ENCODE peak calls at places on chromosomes 16 and 17, in nine cellular contexts. E, A, V, B, O, X, I, L and M are unnamed samples.

GRCh38 chr16:46757339-46758050 is 9.4 kb upstream of the MYLK3 start:
- DNase-seq in E (no peak), A (no peak), V (no peak), B (peak; percentile 13), O (no peak), X (no peak), I (peak; percentile 7), L (no peak), M (no peak)

GRCh38 chr17:5892897-5893656 is 177.1 kb upstream of the WSCD1 start:
- DNase-seq in E (no peak), A (no peak), V (no peak), B (peak; percentile 11), O (no peak), X (no peak), I (no peak), L (no peak), M (no peak)

GRCh38 chr17:80260791-80261158 is at the start of gene RNF213:
- DNase-seq in E (no peak), A (peak; percentile 66), V (peak; percentile 83), B (peak; percentile 40), O (no peak), X (no peak), I (no peak), L (no peak), M (no peak)

GRCh38 chr17:80316431-80316830 is 55.8 kb downstream of the RNF213 start:
- DNase-seq in E (no peak), A (no peak), V (peak; percentile 33), B (no peak), O (no peak), X (no peak), I (no peak), L (no peak), M (no peak)

GRCh38 chr16:68927016-68927415 is 83.7 kb downstream of the TANGO6 start:
- DNase-seq in E (no peak), A (no peak), V (no peak), B (no peak), O (no peak), X (no peak), I (no peak), L (no peak), M (no peak)

GRCh38 chr17:41665566-41666335 is 22.9 kb upstream of the EIF1 start:
- DNase-seq in E (peak; percentile 90), A (peak; percentile 93), V (peak; percentile 95), B (peak; percentile 77), O (peak; percentile 52), X (no peak), I (peak; percentile 74), L (no peak), M (no peak)

GRCh38 chr16:79897087-79897443 is 296.5 kb upstream of the MAF start:
- DNase-seq in E (no peak), A (no peak), V (no peak), B (no peak), O (no peak), X (no peak), I (no peak), L (no peak), M (no peak)

GRCh38 chr17:7993972-7994589 is 8.3 kb upstream of the GUCY2D start:
- DNase-seq in E (no peak), A (no peak), V (no peak), B (no peak), O (no peak), X (no peak), I (no peak), L (no peak), M (no peak)

GRCh38 chr17:82985973-82986372 is 93.4 kb upstream of the METRNL start:
- DNase-seq in E (peak; percentile 15), A (peak; percentile 30), V (peak; percentile 85), B (peak; percentile 26), O (peak; percentile 14), X (peak; percentile 16), I (peak; percentile 46), L (no peak), M (no peak)

GRCh38 chr16:1093284-1094123 is 2.5 kb downstream of the C1QTNF8 start:
- DNase-seq in E (peak; percentile 36), A (no peak), V (no peak), B (no peak), O (no peak), X (no peak), I (no peak), L (no peak), M (no peak)

GRCh38 chr17:41689497-41690299 is 1.0 kb downstream of the EIF1 start:
- DNase-seq in E (peak; percentile 46), A (peak; percentile 75), V (peak; percentile 57), B (peak; percentile 77), O (peak; percentile 60), X (no peak), I (peak; percentile 69), L (no peak), M (no peak)

GRCh38 chr17:71118039-71118438 is 948.7 kb downstream of the KCNJ2 start:
- DNase-seq in E (no peak), A (peak; percentile 13), V (no peak), B (peak; percentile 8), O (no peak), X (no peak), I (peak; percentile 18), L (no peak), M (peak; percentile 8)

GRCh38 chr17:40322417-40323315 is 13.7 kb downstream of the RARA start:
- DNase-seq in E (peak; percentile 46), A (peak; percentile 89), V (peak; percentile 94), B (peak; percentile 97), O (peak; percentile 79), X (no peak), I (peak; percentile 81), L (no peak), M (no peak)

GRCh38 chr16:80350066-80350465 is 190.7 kb upstream of the DYNLRB2 start:
- DNase-seq in E (no peak), A (no peak), V (no peak), B (no peak), O (no peak), X (no peak), I (no peak), L (no peak), M (no peak)

GRCh38 chr17:66169839-66170238 is 22.1 kb downstream of the CEP112 start:
- DNase-seq in E (no peak), A (no peak), V (no peak), B (no peak), O (no peak), X (no peak), I (no peak), L (no peak), M (no peak)

GRCh38 chr16:84096447-84097005 is 20.2 kb downstream of the MBTPS1 start:
- DNase-seq in E (no peak), A (no peak), V (no peak), B (no peak), O (no peak), X (no peak), I (no peak), L (no peak), M (no peak)

GRCh38 chr17:81859906-81860755 is at the start of gene P4HB:
- DNase-seq in E (no peak), A (peak; percentile 48), V (no peak), B (no peak), O (no peak), X (no peak), I (no peak), L (no peak), M (no peak)

GRCh38 chr16:85285681-85286065 is 173.4 kb upstream of the CIBAR2 start:
- DNase-seq in E (no peak), A (peak; percentile 55), V (no peak), B (no peak), O (no peak), X (no peak), I (no peak), L (no peak), M (no peak)

GRCh38 chr16:85286970-85287814 is 174.9 kb upstream of the CIBAR2 start:
- DNase-seq in E (no peak), A (peak; percentile 83), V (no peak), B (peak; percentile 79), O (peak; percentile 23), X (no peak), I (peak; percentile 65), L (no peak), M (no peak)

GRCh38 chr16:85284138-85284897 is 172.0 kb upstream of the CIBAR2 start:
- DNase-seq in E (no peak), A (no peak), V (no peak), B (no peak), O (no peak), X (no peak), I (no peak), L (no peak), M (no peak)

GRCh38 chr16:85288341-85288868 is 176.1 kb upstream of the CIBAR2 start:
- DNase-seq in E (no peak), A (no peak), V (no peak), B (no peak), O (no peak), X (no peak), I (no peak), L (no peak), M (no peak)

GRCh38 chr16:85286066-85286712 is 173.9 kb upstream of the CIBAR2 start:
- DNase-seq in E (peak; percentile 86), A (peak; percentile 96), V (no peak), B (no peak), O (peak; percentile 30), X (no peak), I (peak; percentile 76), L (peak; percentile 53), M (no peak)
- H3K27ac ChIP-seq in E (peak overlapping the region; percentile 37), A (peak overlapping the region; percentile 88), V (peak overlapping the region; percentile 54), B (no peak overlapping the region), O (no peak overlapping the region), X (no peak overlapping the region), I (peak overlapping the region; percentile 14), L (peak overlapping the region; percentile 95), M (no peak overlapping the region)

DNA sequence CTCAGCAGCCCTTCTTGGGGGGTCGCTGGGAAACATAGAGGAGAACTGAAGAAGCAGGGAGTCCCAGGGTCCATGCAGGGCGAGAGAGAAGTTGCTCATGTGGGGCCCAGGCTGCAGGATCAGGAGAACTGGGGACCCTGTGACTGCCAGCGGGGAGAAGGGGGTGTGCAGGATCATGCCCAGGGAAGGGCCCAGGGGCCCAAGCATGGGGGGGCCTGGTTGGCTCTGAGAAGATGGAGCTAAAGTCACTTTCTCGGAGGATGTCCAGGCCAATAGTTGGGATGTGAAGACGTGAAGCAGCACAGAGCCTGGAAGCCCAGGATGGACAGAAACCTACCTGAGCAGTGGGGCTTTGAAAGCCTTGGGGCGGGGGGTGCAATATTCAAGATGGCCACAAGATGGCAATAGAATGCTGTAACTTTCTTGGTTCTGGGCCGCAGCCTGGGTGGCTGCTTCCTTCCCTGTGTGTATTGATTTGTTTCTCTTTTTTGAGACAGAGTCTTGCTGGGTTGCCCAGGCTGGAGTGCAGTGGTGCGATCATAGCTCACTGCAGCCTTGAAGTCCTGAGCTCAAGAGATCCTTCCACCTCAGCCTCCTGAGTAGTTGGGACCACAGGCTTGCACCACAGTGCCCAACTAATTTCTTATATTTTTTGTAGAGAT is 3.4 kb downstream of the STH start:
- DNase-seq in E (peak; percentile 84), A (peak; percentile 70), V (peak; percentile 88), B (peak; percentile 63), O (peak; percentile 59), X (peak; percentile 68), I (peak; percentile 51), L (no peak), M (no peak)
- H3K27ac ChIP-seq in E (no peak overlapping the region), A (no peak overlapping the region), V (no peak overlapping the region), B (no peak overlapping the region), O (no peak overlapping the region), X (no peak overlapping the region), I (no peak overlapping the region), L (peak overlapping the region; percentile 68), M (no peak overlapping the region)

GRCh38 chr17:67285360-67285759 is 40.4 kb upstream of the HELZ start:
- DNase-seq in E (no peak), A (no peak), V (no peak), B (no peak), O (no peak), X (no peak), I (no peak), L (no peak), M (no peak)
- H3K27ac ChIP-seq in E (no peak overlapping the region), A (no peak overlapping the region), V (no peak overlapping the region), B (no peak overlapping the region), O (no peak overlapping the region), X (no peak overlapping the region), I (no peak overlapping the region), L (no peak overlapping the region), M (no peak overlapping the region)

GRCh38 chr17:75160211-75160610 is 5.9 kb upstream of the JPT1 start:
- DNase-seq in E (no peak), A (no peak), V (no peak), B (no peak), O (no peak), X (no peak), I (no peak), L (no peak), M (no peak)
- H3K27ac ChIP-seq in E (no peak overlapping the region), A (no peak overlapping the region), V (no peak overlapping the region), B (no peak overlapping the region), O (peak overlapping the region; percentile 85), X (no peak overlapping the region), I (no peak overlapping the region), L (no peak overlapping the region), M (peak overlapping the region; percentile 93)